ENCODE peak calls at places on chromosomes 2 and 18, in ten cellular contexts. L is stimulated activated CD8-positive, alpha-beta memory T cell treated with anti-CD3 and anti-CD28 coated beads, Interleukin-2, amount 100 ng/mL, for 1 hour; G is IMR-90; Z is stimulated activated CD4-positive, alpha-beta T cell treated with anti-CD3 and anti-CD28 coated beads, Interleukin-4, amount 100 ng/mL, for 24 hours; H is fibroblast of gingiva; Q is right cardiac atrium; T is tibial artery; C is H1; A is RPMI8226; K is A549. P is an unnamed sample.

GRCh38 chr2:235679471-235679870 is 185.6 kb downstream of the AGAP1 start:
- DNase-seq in L (no peak), G (no peak), Z (no peak), H (no peak), Q (no peak), T (no peak), C (no peak), A (no peak), K (no peak), P (no peak)

GRCh38 chr2:8312221-8312620 is 369.6 kb upstream of the ID2 start:
- DNase-seq in L (no peak), G (no peak), Z (no peak), H (no peak), Q (no peak), T (no peak), C (no peak), A (peak; percentile 52), K (no peak), P (no peak)

GRCh38 chr2:154699560-154699901 is 1.0 kb downstream of the KCNJ3 start:
- DNase-seq in L (no peak), G (no peak), Z (no peak), H (no peak), Q (no peak), T (no peak), C (no peak), A (no peak), K (no peak), P (no peak)

GRCh38 chr2:34306745-34307144 is 707.6 kb upstream of the FAM98A start:
- DNase-seq in L (no peak), G (no peak), Z (no peak), H (no peak), Q (no peak), T (no peak), C (no peak), A (no peak), K (no peak), P (no peak)

GRCh38 chr2:70817284-70817954 is 3.0 kb downstream of the CLEC4F start:
- DNase-seq in L (no peak), G (no peak), Z (no peak), H (no peak), Q (no peak), T (no peak), C (no peak), A (no peak), K (no peak), P (no peak)

GRCh38 chr2:37633234-37633633 is 38.2 kb downstream of the CDC42EP3 start:
- DNase-seq in L (no peak), G (no peak), Z (no peak), H (no peak), Q (no peak), T (no peak), C (no peak), A (no peak), K (no peak), P (no peak)

GRCh38 chr2:74261204-74261864 is 62.9 kb downstream of the MTHFD2 start:
- DNase-seq in L (no peak), G (no peak), Z (no peak), H (peak; percentile 12), Q (no peak), T (no peak), C (peak; percentile 84), A (no peak), K (peak; percentile 50), P (peak; percentile 14)

GRCh38 chr18:50819027-50819726 is 639 bp downstream of the MRO start:
- DNase-seq in L (no peak), G (no peak), Z (no peak), H (peak; percentile 21), Q (peak; percentile 68), T (peak; percentile 21), C (peak; percentile 78), A (peak; percentile 15), K (peak; percentile 40), P (no peak)

GRCh38 chr2:205868773-205869333 is 186.6 kb downstream of the NRP2 start:
- DNase-seq in L (no peak), G (peak; percentile 61), Z (peak; percentile 4), H (no peak), Q (no peak), T (no peak), C (no peak), A (peak; percentile 36), K (no peak), P (peak; percentile 73)

GRCh38 chr2:74497777-74498499 is 1.5 kb downstream of the LBX2 start:
- DNase-seq in L (no peak), G (no peak), Z (no peak), H (no peak), Q (peak; percentile 63), T (no peak), C (peak; percentile 79), A (peak; percentile 32), K (no peak), P (peak; percentile 42)

GRCh38 chr2:26336719-26337118 is 9.2 kb upstream of the SELENOI start:
- DNase-seq in L (no peak), G (no peak), Z (no peak), H (no peak), Q (no peak), T (no peak), C (no peak), A (no peak), K (no peak), P (no peak)

GRCh38 chr2:206974556-206974955 is 35.2 kb downstream of the CPO start:
- DNase-seq in L (no peak), G (no peak), Z (no peak), H (no peak), Q (no peak), T (no peak), C (no peak), A (no peak), K (no peak), P (no peak)

GRCh38 chr18:25896178-25896780 is 194.1 kb downstream of the SS18 start:
- DNase-seq in L (no peak), G (peak; percentile 58), Z (peak; percentile 11), H (peak; percentile 50), Q (no peak), T (no peak), C (no peak), A (peak; percentile 56), K (peak; percentile 3), P (peak; percentile 23)

GRCh38 chr2:238890806-238891666 is 43.2 kb downstream of the TWIST2 start:
- DNase-seq in L (no peak), G (no peak), Z (no peak), H (no peak), Q (no peak), T (no peak), C (no peak), A (no peak), K (no peak), P (no peak)

GRCh38 chr2:102278720-102279390 is 32.5 kb upstream of the IL1RL1 start:
- DNase-seq in L (no peak), G (peak; percentile 42), Z (no peak), H (no peak), Q (no peak), T (no peak), C (no peak), A (no peak), K (no peak), P (no peak)

GRCh38 chr2:170305711-170306110 is 127.8 kb downstream of the MYO3B start:
- DNase-seq in L (no peak), G (no peak), Z (no peak), H (no peak), Q (no peak), T (no peak), C (no peak), A (no peak), K (no peak), P (no peak)

GRCh38 chr18:49045585-49045984 is 94.8 kb upstream of the SMAD7 start:
- DNase-seq in L (no peak), G (no peak), Z (no peak), H (no peak), Q (no peak), T (no peak), C (no peak), A (no peak), K (no peak), P (no peak)

GRCh38 chr2:240377366-240377765 is 58.1 kb upstream of the GPC1 start:
- DNase-seq in L (no peak), G (no peak), Z (no peak), H (no peak), Q (peak; percentile 10), T (no peak), C (no peak), A (no peak), K (no peak), P (no peak)

GRCh38 chr18:25289040-25289631 is 62.8 kb downstream of the ZNF521 start:
- DNase-seq in L (no peak), G (peak; percentile 91), Z (no peak), H (peak; percentile 96), Q (no peak), T (peak; percentile 38), C (no peak), A (no peak), K (no peak), P (no peak)

GRCh38 chr2:127525692-127526141 is 572 bp downstream of the IWS1 start:
- DNase-seq in L (no peak), G (peak; percentile 59), Z (peak; percentile 20), H (peak; percentile 49), Q (no peak), T (no peak), C (no peak), A (peak; percentile 38), K (peak; percentile 14), P (peak; percentile 39)

GRCh38 chr2:45169339-45170190 is 160.3 kb upstream of the SIX2 start:
- DNase-seq in L (no peak), G (no peak), Z (no peak), H (no peak), Q (peak; percentile 57), T (no peak), C (peak; percentile 78), A (no peak), K (peak; percentile 60), P (no peak)

GRCh38 chr2:34105015-34105767 is 506.1 kb upstream of the FAM98A start:
- DNase-seq in L (no peak), G (peak; percentile 83), Z (no peak), H (peak; percentile 17), Q (no peak), T (no peak), C (no peak), A (no peak), K (no peak), P (no peak)

GRCh38 chr2:10930731-10931516 is 19.2 kb downstream of the KCNF1 start:
- DNase-seq in L (no peak), G (peak; percentile 50), Z (no peak), H (peak; percentile 24), Q (no peak), T (no peak), C (no peak), A (no peak), K (no peak), P (no peak)

GRCh38 chr2:60070166-60070565 is 483.3 kb downstream of the BCL11A start:
- DNase-seq in L (no peak), G (no peak), Z (no peak), H (no peak), Q (no peak), T (no peak), C (no peak), A (no peak), K (no peak), P (no peak)

GRCh38 chr2:99754215-99754614 is 264.4 kb upstream of the REV1 start:
- DNase-seq in L (no peak), G (peak; percentile 70), Z (no peak), H (peak; percentile 63), Q (no peak), T (no peak), C (no peak), A (no peak), K (no peak), P (no peak)

GRCh38 chr2:37318401-37318800 is 6.2 kb downstream of the PRKD3 start:
- DNase-seq in L (no peak), G (peak; percentile 96), Z (no peak), H (peak; percentile 40), Q (no peak), T (no peak), C (no peak), A (peak; percentile 62), K (no peak), P (no peak)

GRCh38 chr2:68062680-68063387 is at the start of gene C1D:
- DNase-seq in L (peak; percentile 89), G (peak; percentile 88), Z (peak; percentile 93), H (peak; percentile 91), Q (peak; percentile 98), T (peak; percentile 95), C (peak; percentile 99), A (peak; percentile 93), K (peak; percentile 89), P (peak; percentile 96)

GRCh38 chr2:27792759-27793158 is 21.2 kb downstream of the MRPL33 start:
- DNase-seq in L (no peak), G (peak; percentile 81), Z (no peak), H (peak; percentile 30), Q (no peak), T (no peak), C (no peak), A (no peak), K (no peak), P (no peak)

P was measured in activated CD4-positive, alpha-beta memory T cell treated with anti-CD3 and anti-CD28 coated beads for 36 hours.